ENCODE peak calls at places on chromosome 11, in seven cellular contexts. K is colonic mucosa, U is cardiac fibroblast, P is thoracic aorta, Z is HL-60, B is GM23248, O is HAP-1. D is an unnamed sample.
A peak's percentile ranks its signal among the peaks of the same experiment; 100 is the strongest.

GRCh38 chr11:128207861-128208321 is 379.5 kb downstream of the ETS1 start:
- DNase-seq in O (no peak), B (peak; percentile 85), Z (no peak), P (no peak), U (peak; percentile 98), K (no peak), D (no peak)

GRCh38 chr11:81497202-81497804 is 1236.4 kb downstream of the FAM181B start:
- DNase-seq in B (peak; percentile 49), K (peak; percentile 22), Z (no peak), O (peak; percentile 36), P (no peak), U (peak; percentile 38), D (no peak)

GRCh38 chr11:13189561-13190435 is 87.8 kb upstream of the BMAL1 start:
- DNase-seq in Z (no peak), B (no peak), P (no peak), U (no peak), O (no peak), K (no peak), D (no peak)

GRCh38 chr11:45045692-45046471 is 95.2 kb upstream of the TP53I11 start:
- DNase-seq in B (peak; percentile 87), P (no peak), K (no peak), O (no peak), U (peak; percentile 78), Z (peak; percentile 45), D (no peak)

GRCh38 chr11:123683616-123684170 is 29.3 kb upstream of the SCN3B start:
- DNase-seq in O (no peak), P (no peak), K (no peak), Z (no peak), U (no peak), B (no peak), D (no peak)

GRCh38 chr11:116730568-116730967 is 42.2 kb downstream of the BUD13 start:
- DNase-seq in Z (no peak), B (no peak), U (no peak), P (no peak), K (no peak), O (no peak), D (no peak)

GRCh38 chr11:112958670-112959069 is 2.5 kb upstream of the NCAM1 start:
- DNase-seq in Z (no peak), O (no peak), K (no peak), P (no peak), B (peak; percentile 68), U (peak; percentile 15), D (no peak)

GRCh38 chr11:73359930-73360742 is 16.1 kb upstream of the RELT start:
- DNase-seq in B (peak; percentile 61), Z (no peak), K (no peak), O (peak; percentile 23), P (no peak), U (peak; percentile 47), D (peak; percentile 83)

GRCh38 chr11:63504933-63505586 is 824 bp upstream of the LGALS12 start:
- DNase-seq in Z (no peak), U (no peak), K (no peak), B (no peak), O (no peak), P (no peak), D (no peak)

GRCh38 chr11:127816959-127817358 is 770.4 kb downstream of the ETS1 start:
- DNase-seq in P (no peak), Z (no peak), O (no peak), B (peak; percentile 6), U (peak; percentile 5), K (no peak), D (no peak)

GRCh38 chr11:14617241-14618027 is 26.2 kb upstream of the PDE3B start:
- DNase-seq in Z (no peak), O (no peak), U (no peak), B (peak; percentile 2), P (no peak), K (no peak), D (no peak)

GRCh38 chr11:68927280-68928107 is 23.8 kb downstream of the IGHMBP2 start:
- DNase-seq in P (no peak), K (no peak), Z (no peak), B (no peak), U (no peak), O (no peak), D (no peak)

GRCh38 chr11:67275606-67276409 is 9.5 kb downstream of the GRK2 start:
- DNase-seq in O (no peak), P (no peak), K (no peak), U (no peak), Z (no peak), B (no peak), D (no peak)

GRCh38 chr11:67272327-67273259 is 6.3 kb downstream of the GRK2 start:
- DNase-seq in P (no peak), O (no peak), Z (peak; percentile 74), B (no peak), U (no peak), K (no peak), D (no peak)

GRCh38 chr11:67276821-67277230 is 10.6 kb downstream of the GRK2 start:
- DNase-seq in U (peak; percentile 41), P (no peak), Z (peak; percentile 88), O (no peak), K (peak; percentile 67), B (peak; percentile 84), D (no peak)

GRCh38 chr11:67273260-67273990 is 7.2 kb downstream of the GRK2 start:
- DNase-seq in O (no peak), P (no peak), B (no peak), U (no peak), K (no peak), Z (no peak), D (no peak)

DNA sequence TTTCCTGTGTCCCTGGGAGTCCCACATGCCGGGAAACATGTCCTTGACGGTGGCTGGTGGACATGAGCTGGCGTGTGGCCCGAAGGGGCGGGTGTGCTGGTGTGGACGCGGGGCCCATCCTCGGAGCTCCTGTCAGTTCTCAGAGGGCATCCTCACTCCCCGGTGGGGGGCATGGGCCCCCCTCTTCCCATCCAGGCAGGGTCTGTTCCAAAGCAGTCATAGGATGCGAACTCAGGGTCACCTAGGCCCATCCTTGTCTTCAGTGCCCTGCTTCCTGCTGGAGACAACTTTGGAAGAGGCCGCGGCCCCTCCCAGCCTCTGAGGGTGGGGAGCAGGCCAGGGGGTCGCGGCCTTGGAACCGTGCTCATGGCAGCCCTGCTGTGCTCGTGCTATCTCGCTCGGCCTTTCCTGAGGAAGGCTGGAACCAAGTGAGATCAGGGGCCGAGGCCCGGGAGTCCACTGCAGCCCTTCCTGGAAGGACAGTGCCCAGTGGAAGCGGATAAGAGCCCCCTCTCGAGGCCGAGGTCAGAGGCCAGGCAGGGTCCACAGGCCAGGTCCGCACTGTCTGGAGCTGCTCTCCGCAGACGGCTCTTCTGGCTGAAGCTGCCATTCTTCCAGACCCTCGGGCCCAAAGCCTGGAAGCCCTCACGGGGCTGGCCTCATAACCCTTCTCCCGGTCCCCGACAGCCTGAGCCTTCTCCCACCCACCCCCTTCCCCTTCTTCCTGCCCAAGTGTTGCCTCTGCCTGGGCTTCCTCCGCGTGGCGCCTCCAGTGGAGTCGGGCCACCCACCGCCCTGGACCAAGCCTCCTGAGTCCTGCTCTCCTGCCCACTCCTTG is 8.7 kb downstream of the GRK2 start:
- DNase-seq in P (no peak), K (no peak), Z (no peak), B (no peak), O (no peak), U (no peak), D (no peak)
- H3K4me3 ChIP-seq in P (peak overlapping the region; percentile 7), K (no peak overlapping the region), Z (no peak overlapping the region), B (no peak overlapping the region), O (no peak overlapping the region), U (no peak overlapping the region), D (no peak overlapping the region)

GRCh38 chr11:125515102-125515439 is 19.0 kb upstream of the FEZ1 start:
- DNase-seq in K (no peak), U (no peak), P (no peak), O (no peak), B (no peak), Z (no peak), D (no peak)

GRCh38 chr11:125516266-125516665 is 20.2 kb upstream of the FEZ1 start:
- DNase-seq in Z (no peak), K (no peak), O (peak; percentile 99), P (no peak), U (no peak), B (no peak), D (no peak)

GRCh38 chr11:125514336-125515101 is 18.5 kb upstream of the FEZ1 start:
- DNase-seq in B (peak; percentile 36), Z (peak; percentile 90), K (peak; percentile 54), O (no peak), P (no peak), U (peak; percentile 74), D (no peak)

GRCh38 chr11:125519865-125520834 is 24.1 kb upstream of the FEZ1 start:
- DNase-seq in B (no peak), Z (no peak), P (no peak), K (no peak), U (no peak), O (no peak), D (no peak)

GRCh38 chr11:125517116-125517804 is 21.2 kb upstream of the FEZ1 start:
- DNase-seq in O (peak; percentile 95), U (peak; percentile 79), B (peak; percentile 49), K (no peak), Z (no peak), P (no peak), D (peak; percentile 76)
- H3K4me3 ChIP-seq in O (no peak overlapping the region), U (peak overlapping the region; percentile 9), B (peak overlapping the region; percentile 4), K (no peak overlapping the region), Z (no peak overlapping the region), P (peak overlapping the region; percentile 31), D (peak overlapping the region; percentile 43)

DNA sequence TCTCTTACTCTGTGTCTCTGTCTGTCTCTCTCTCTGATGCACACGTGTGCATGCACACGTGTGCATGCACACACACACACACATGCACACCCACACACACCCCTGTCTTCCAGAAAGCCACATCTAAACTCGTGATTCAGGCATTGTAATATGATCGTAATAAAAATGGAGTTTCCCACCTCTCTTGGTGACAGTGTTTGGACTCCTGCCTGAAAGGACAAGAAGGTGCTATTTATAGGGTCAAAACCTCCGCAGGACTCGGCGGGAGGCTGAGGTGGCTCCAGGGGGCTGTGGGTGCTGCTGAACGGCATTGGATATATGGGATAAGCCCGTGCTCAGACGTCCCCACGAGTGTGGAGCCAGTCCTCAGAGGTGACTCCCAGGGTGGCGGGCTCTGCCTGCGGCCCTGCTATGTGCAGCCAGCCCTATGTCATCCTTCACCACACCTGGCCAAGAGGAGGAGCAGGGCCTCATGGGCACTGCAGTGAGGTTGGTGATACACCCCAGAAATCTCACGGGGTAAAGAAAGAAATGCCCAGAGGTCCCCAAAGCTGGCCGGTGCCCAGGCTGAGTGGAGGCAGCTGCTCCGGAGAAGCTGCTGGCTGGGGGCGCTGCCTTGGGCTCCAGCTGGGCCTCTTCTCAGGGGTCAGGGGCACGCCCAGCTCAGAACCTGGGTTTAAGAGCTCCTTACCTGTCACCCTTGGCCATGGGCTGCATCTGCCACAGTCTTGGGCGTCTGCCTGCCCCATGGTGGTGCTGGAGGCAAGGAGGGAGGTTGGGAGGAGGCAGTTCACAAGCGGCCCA is 5.0 kb upstream of the OSBPL5 start:
- DNase-seq in Z (no peak), P (no peak), U (no peak), O (no peak), K (no peak), B (no peak), D (no peak)
- H3K4me3 ChIP-seq in Z (no peak overlapping the region), P (peak overlapping the region; percentile 71), U (peak overlapping the region; percentile 48), O (no peak overlapping the region), K (no peak overlapping the region), B (peak overlapping the region; percentile 68), D (no peak overlapping the region)

DNA sequence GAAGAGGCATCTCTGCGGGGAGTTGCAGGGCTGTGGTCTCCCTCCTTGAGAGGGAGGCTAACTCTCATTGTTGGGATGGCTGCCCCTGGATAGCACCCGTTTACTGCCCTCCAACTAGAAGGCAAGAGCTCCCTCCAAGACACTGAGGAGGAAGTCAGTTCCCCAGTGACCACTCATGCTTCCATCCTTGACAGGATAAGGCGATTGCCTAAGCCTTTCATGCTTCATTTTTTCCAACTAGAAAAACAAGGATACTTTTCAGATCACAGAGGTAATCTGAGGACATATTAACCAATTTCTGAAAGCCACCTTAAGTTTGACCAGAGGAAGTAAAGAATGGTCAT is 186.6 kb downstream of the MAML2 start:
- DNase-seq in O (no peak), U (no peak), K (no peak), B (peak; percentile 88), Z (peak; percentile 66), P (no peak), D (no peak)
- H3K4me3 ChIP-seq in O (no peak overlapping the region), U (peak overlapping the region; percentile 13), K (no peak overlapping the region), B (peak overlapping the region; percentile 58), Z (no peak overlapping the region), P (peak overlapping the region; percentile 25), D (no peak overlapping the region)